ENCODE peak calls at places on chromosomes 11 and 22, in five cellular contexts. H is adipocyte; Z is PC-9; N is CD8-positive, alpha-beta memory T cell; O is heart left ventricle. B is an unnamed sample. For H3K9me3, the result is how much of the 10 kb centered on the place peaks cover.

GRCh38 chr11:518463-519202 is 11.6 kb upstream of the RNH1 start:
- DNase-seq in O (peak), N (peak), H (peak), Z (peak), B (peak)

GRCh38 chr11:32297629-32298028 is 137.7 kb downstream of the WT1 start:
- DNase-seq in H (peak), N (no peak), O (no peak), Z (peak), B (no peak)

GRCh38 chr11:4063348-4063747 is 31.3 kb upstream of the RRM1 start:
- DNase-seq in H (no peak), O (no peak), N (no peak), Z (no peak), B (no peak)

GRCh38 chr11:88474655-88475054 is 137.1 kb upstream of the CTSC start:
- DNase-seq in Z (no peak), N (no peak), O (no peak), H (no peak), B (no peak)

GRCh38 chr11:36684840-36685800 is 87.1 kb upstream of the RAG2 start:
- DNase-seq in O (no peak), N (peak), H (no peak), Z (no peak), B (no peak)

GRCh38 chr11:72984448-72985077 is 157.6 kb downstream of the FCHSD2 start:
- DNase-seq in Z (no peak), O (no peak), N (no peak), H (peak), B (no peak)

GRCh38 chr11:12232819-12233601 is 122.6 kb downstream of the MICAL2 start:
- DNase-seq in N (no peak), O (no peak), H (peak), Z (no peak), B (no peak)

GRCh38 chr11:42951266-42951665 is 360.5 kb upstream of the API5 start:
- DNase-seq in H (no peak), N (no peak), O (no peak), Z (no peak), B (no peak)

GRCh38 chr11:18063131-18063530 is 17.1 kb upstream of the TPH1 start:
- DNase-seq in H (no peak), N (no peak), O (no peak), Z (no peak), B (no peak)

GRCh38 chr11:106105986-106106385 is 28.5 kb downstream of the AASDHPPT start:
- DNase-seq in O (no peak), Z (no peak), N (no peak), H (no peak), B (no peak)

GRCh38 chr11:99522467-99523173 is 501.9 kb downstream of the CNTN5 start:
- DNase-seq in N (no peak), O (no peak), H (peak), Z (no peak), B (no peak)

GRCh38 chr11:102807921-102808320 is 10.0 kb upstream of the MMP1 start:
- DNase-seq in Z (peak), N (no peak), O (no peak), H (no peak), B (no peak)

GRCh38 chr22:28398987-28399386 is 280.7 kb downstream of the TTC28 start:
- DNase-seq in N (no peak), O (no peak), Z (no peak), H (peak), B (no peak)

GRCh38 chr22:19523240-19524169 is 705 bp downstream of the CLDN5 start:
- DNase-seq in N (no peak), Z (no peak), H (peak), O (no peak), B (no peak)

GRCh38 chr11:75352417-75353206 is 1.2 kb upstream of the ARRB1 start:
- DNase-seq in N (peak), O (peak), Z (no peak), H (no peak), B (no peak)

GRCh38 chr11:88813233-88813915 is 252.4 kb downstream of the GRM5 start:
- DNase-seq in H (no peak), O (no peak), N (no peak), Z (no peak), B (no peak)

GRCh38 chr22:27128461-27129080 is 471.2 kb downstream of the MIAT start:
- DNase-seq in O (no peak), H (no peak), N (no peak), Z (no peak), B (no peak)

GRCh38 chr11:117444256-117445096 is 116.8 kb downstream of the CEP164 start:
- DNase-seq in O (no peak), N (no peak), H (no peak), Z (no peak), B (no peak)

GRCh38 chr22:42933783-42934144 is 76.7 kb upstream of the ARFGAP3 start:
- DNase-seq in Z (peak), N (no peak), O (no peak), H (peak), B (no peak)

GRCh38 chr11:16049611-16050010 is 306.7 kb downstream of the SOX6 start:
- DNase-seq in O (no peak), Z (no peak), H (no peak), N (no peak), B (no peak)

GRCh38 chr11:76596652-76597051 is 73.9 kb downstream of the LRRC32 start:
- DNase-seq in H (no peak), N (peak), Z (no peak), O (no peak), B (no peak)

GRCh38 chr11:103448966-103449365 is 339.7 kb downstream of the DYNC2H1 start:
- DNase-seq in H (no peak), N (no peak), O (no peak), Z (no peak), B (no peak)

GRCh38 chr22:36763576-36763975 is 12.3 kb downstream of the IFT27 start:
- DNase-seq in N (no peak), O (no peak), Z (peak), H (no peak), B (no peak)

GRCh38 chr11:12675951-12676711 is 1.9 kb downstream of the TEAD1 start:
- DNase-seq in O (no peak), Z (no peak), N (no peak), H (peak), B (no peak)

GRCh38 chr22:26666035-26666338 is 8.6 kb downstream of the MIAT start:
- DNase-seq in O (no peak), H (no peak), Z (no peak), N (no peak), B (no peak)

GRCh38 chr22:33470456-33470855 is 412.3 kb upstream of the SYN3 start:
- DNase-seq in H (no peak), N (no peak), Z (no peak), O (no peak), B (no peak)

GRCh38 chr11:10305262-10305963 is 540 bp downstream of the ADM start:
- DNase-seq in H (no peak), N (peak), O (peak), Z (no peak), B (no peak)

GRCh38 chr11:118634435-118635236 is 27.2 kb downstream of the PHLDB1 start:
- DNase-seq in O (peak), N (no peak), Z (no peak), H (no peak), B (no peak)

GRCh38 chr11:33773399-33774355 is 643 bp downstream of the FBXO3 start:
- DNase-seq in H (peak), N (peak), Z (no peak), O (no peak), B (peak)

GRCh38 chr11:76048763-76049162 is 157.5 kb downstream of the WNT11 start:
- DNase-seq in H (no peak), Z (no peak), O (no peak), N (no peak), B (no peak)

GRCh38 chr11:120798854-120799253 is 225.0 kb upstream of the TBCEL start:
- DNase-seq in O (no peak), Z (no peak), H (no peak), N (no peak), B (no peak)

GRCh38 chr22:48237466-48237865 is 1475.0 kb downstream of the TBC1D22A start:
- DNase-seq in N (no peak), O (no peak), Z (no peak), H (no peak), B (no peak)

GRCh38 chr11:15969281-15969680 is 387.1 kb downstream of the SOX6 start:
- DNase-seq in Z (peak), N (no peak), H (peak), O (no peak), B (no peak)

GRCh38 chr11:9703280-9703679 is 39.4 kb downstream of the SWAP70 start:
- DNase-seq in O (no peak), H (no peak), N (no peak), Z (no peak), B (no peak)

GRCh38 chr22:28021998-28022660 is 103.1 kb upstream of the PITPNB start:
- DNase-seq in N (no peak), O (no peak), H (no peak), Z (no peak), B (no peak)

DNA sequence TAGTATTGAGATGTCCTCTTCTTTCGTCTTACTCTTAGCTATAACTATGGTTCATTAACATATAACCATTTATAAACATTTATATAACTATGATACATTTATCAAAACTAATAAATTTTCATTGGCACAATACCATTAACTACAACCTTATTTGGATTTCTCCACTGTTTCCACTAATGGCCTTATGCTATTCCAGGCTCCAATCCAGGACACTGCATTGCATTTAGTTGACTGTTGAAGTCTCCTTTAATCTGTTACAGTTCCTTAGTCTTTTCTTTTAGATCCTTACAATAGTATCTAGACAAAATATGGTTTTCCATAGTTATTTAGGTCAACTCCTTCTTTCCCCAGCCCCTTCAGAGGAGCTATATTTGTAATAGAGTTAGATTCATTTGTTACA is 47.2 kb downstream of the CCDC34 start:
- DNase-seq in H (peak), O (no peak), N (no peak), Z (no peak), B (no peak)
- H3K9me3 ChIP-seq in H (under half), O (under half), N (under half), Z (under half), B (under half)

GRCh38 chr22:30596886-30597285 is 5.2 kb upstream of the PES1 start:
- DNase-seq in H (no peak), Z (no peak), O (no peak), N (no peak), B (no peak)
- H3K9me3 ChIP-seq in H (under half), Z (under half), O (under half), N (under half), B (under half)

GRCh38 chr22:46299101-46299500 is 2.4 kb downstream of the GTSE1 start:
- DNase-seq in O (no peak), Z (no peak), N (no peak), H (no peak), B (no peak)
- H3K9me3 ChIP-seq in O (under half), Z (under half), N (under half), H (under half), B (under half)

GRCh38 chr11:34812905-34813576 is 103.1 kb downstream of the APIP start:
- DNase-seq in O (no peak), N (no peak), H (no peak), Z (no peak), B (no peak)
- H3K9me3 ChIP-seq in O (under half), N (under half), H (under half), Z (under half), B (under half)

GRCh38 chr11:2649400-2649799 is 50.4 kb downstream of the KCNQ1OT1 start:
- DNase-seq in N (no peak), O (no peak), H (no peak), Z (no peak), B (no peak)

GRCh38 chr11:2645779-2646118 is 54.0 kb downstream of the KCNQ1OT1 start:
- DNase-seq in Z (no peak), O (no peak), N (no peak), H (no peak), B (no peak)

GRCh38 chr11:2647167-2647566 is 52.6 kb downstream of the KCNQ1OT1 start:
- DNase-seq in H (no peak), O (no peak), N (no peak), Z (no peak), B (no peak)

GRCh38 chr11:2649848-2650247 is 49.9 kb downstream of the KCNQ1OT1 start:
- DNase-seq in Z (no peak), O (no peak), N (no peak), H (no peak), B (no peak)

DNA sequence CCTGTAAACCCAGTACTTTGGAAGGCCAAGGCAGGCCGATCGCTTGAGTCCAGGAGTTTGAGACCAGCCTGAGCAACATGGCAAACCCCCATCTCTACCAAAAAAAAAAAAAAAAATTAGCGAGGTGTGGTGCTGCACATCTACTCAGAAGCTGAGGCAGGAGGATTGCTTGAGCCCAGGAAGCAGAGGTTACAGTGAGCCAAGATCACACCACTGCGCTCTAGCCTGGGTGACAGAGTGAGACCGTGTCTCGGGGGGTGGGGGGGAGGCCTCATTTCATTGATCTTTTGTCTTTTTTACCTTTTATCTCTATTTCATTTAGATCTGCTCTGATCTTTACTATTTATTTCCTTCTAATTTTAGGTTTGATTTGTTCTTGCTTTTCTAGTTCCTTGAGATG is 51.8 kb downstream of the KCNQ1OT1 start:
- DNase-seq in Z (no peak), N (no peak), O (no peak), H (no peak), B (no peak)
- H3K9me3 ChIP-seq in Z (half or more), N (under half), O (half or more), H (half or more), B (under half)

DNA sequence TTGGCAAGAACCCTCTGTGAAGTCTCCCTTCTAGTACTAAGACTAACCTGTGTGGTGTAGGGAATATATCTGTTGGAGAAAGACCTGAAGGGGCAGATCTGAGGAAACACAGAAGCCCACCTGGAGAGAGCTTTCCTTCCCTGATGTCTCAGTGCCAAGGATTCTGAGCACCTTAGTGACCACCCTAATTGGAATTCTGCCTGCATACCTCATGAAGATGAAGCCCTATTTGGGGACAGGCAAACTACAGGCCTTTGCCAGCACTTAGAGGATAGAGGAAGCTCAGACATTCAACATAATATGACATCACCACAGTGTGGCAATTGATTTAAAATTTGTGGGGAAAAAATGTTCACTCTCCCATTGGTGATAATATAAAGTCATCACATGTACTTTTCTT is 766.2 kb upstream of the KIRREL3 start:
- DNase-seq in O (no peak), N (no peak), Z (no peak), H (no peak), B (no peak)
- H3K9me3 ChIP-seq in O (under half), N (under half), Z (under half), H (under half), B (under half)

DNA sequence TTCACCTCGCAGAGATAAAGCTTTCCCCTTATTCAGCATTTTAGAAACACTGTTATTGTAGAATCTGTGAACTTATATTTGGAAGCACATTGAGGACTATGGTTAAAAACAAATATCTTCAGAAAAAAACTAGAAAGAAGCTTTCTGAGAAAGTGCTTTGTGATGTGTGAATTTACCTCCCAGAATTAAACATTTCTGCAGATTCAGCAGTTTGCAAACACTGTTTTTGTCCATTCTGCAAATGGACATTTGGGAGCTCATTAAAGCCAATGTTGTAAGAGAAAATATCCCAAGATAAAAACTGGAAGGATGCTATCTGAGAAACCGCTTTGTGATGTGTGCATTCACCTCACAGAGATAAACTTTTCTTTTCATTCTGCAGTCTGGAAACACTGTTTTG is 272.7 kb downstream of the OR4A5 start:
- DNase-seq in H (no peak), Z (no peak), N (no peak), O (no peak), B (no peak)
- H3K9me3 ChIP-seq in H (half or more), Z (under half), N (under half), O (half or more), B (under half)

GRCh38 chr22:49586244-49586748 is 241.4 kb downstream of the BRD1 start:
- DNase-seq in O (no peak), Z (no peak), H (no peak), N (no peak), B (no peak)
- H3K9me3 ChIP-seq in O (under half), Z (under half), H (under half), N (under half), B (under half)

B was measured in T-helper 17 cell.